ENCODE peak calls at places on chromosomes 3 and 15, in four cellular contexts. T is MM.1S, K is aorta, B is adrenal gland. N is an unnamed sample.

GRCh38 chr3:193140381-193140780 is 100.6 kb upstream of the PLAAT1 start:
- DNase-seq in T (no peak), K (no peak), B (no peak), N (peak; percentile 37)

GRCh38 chr3:62607287-62608029 is 234.1 kb upstream of the FEZF2 start:
- DNase-seq in T (no peak), K (peak; percentile 58), B (no peak), N (peak; percentile 81)

GRCh38 chr15:64503640-64504039 is 43.3 kb downstream of the ZNF609 start:
- DNase-seq in K (no peak), B (no peak), T (no peak), N (no peak)

GRCh38 chr3:106262976-106263375 is 394.2 kb upstream of the CBLB start:
- DNase-seq in B (no peak), K (no peak), T (no peak), N (no peak)

GRCh38 chr3:27615555-27615954 is 106.6 kb downstream of the EOMES start:
- DNase-seq in T (no peak), B (no peak), K (no peak), N (no peak)

GRCh38 chr3:48707157-48707556 is 9.9 kb downstream of the IP6K2 start:
- DNase-seq in T (no peak), B (no peak), K (no peak), N (no peak)

GRCh38 chr15:98841419-98841970 is 166.1 kb downstream of the PGPEP1L start:
- DNase-seq in B (no peak), T (no peak), K (no peak), N (no peak)

GRCh38 chr15:90060797-90061196 is 41.5 kb downstream of the IDH2 start:
- DNase-seq in T (no peak), B (no peak), K (no peak), N (no peak)

GRCh38 chr3:183158552-183159006 is 4.0 kb downstream of the LAMP3 start:
- DNase-seq in K (no peak), T (peak; percentile 36), B (no peak), N (no peak)

GRCh38 chr15:70293606-70294470 is 196.1 kb upstream of the TLE3 start:
- DNase-seq in K (no peak), T (no peak), B (no peak), N (no peak)

GRCh38 chr15:72566973-72567372 is 87.5 kb upstream of the GOLGA6B start:
- DNase-seq in B (peak; percentile 21), K (no peak), T (no peak), N (no peak)

GRCh38 chr3:172904817-172905479 is 154.4 kb downstream of the ECT2 start:
- DNase-seq in T (no peak), B (no peak), K (no peak), N (no peak)

GRCh38 chr3:16993227-16993626 is 108.5 kb downstream of the PLCL2 start:
- DNase-seq in B (no peak), K (no peak), T (no peak), N (no peak)

GRCh38 chr3:151837057-151837456 is 23.1 kb downstream of the AADAC start:
- DNase-seq in B (no peak), T (no peak), K (no peak), N (peak; percentile 18)

GRCh38 chr3:12891985-12892839 is 50.8 kb upstream of the RPL32 start:
- DNase-seq in B (no peak), T (peak; percentile 39), K (no peak), N (peak; percentile 42)

DNA sequence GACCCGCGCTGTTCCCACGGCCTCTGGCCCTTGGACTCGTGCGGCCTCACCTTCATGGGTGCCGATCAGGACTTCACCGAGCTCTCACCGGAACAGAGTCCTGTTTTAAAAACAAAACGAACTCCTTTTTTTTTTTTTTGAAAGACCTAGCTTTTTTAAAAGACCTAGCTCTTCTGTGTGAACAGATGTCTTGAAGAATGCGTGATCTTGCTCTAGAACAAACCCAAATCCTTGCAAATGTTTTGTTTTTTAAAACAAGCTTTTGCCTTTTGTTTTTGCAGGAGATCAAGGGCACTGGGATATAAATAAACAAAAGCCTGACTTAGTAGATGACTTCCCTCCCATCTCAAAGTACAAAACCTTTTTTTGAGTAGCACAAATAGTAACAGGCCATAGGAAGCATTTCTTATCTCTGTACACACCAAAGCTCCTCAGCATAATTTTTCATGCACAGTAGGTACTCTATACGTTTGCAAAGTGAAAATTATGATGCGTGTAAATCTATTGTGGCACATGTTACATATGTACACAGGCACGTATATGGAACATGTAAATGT is 1.1 kb upstream of the MSL2 start:
- DNase-seq in T (peak; percentile 32), B (no peak), K (no peak), N (no peak)
- H3K9me3 ChIP-seq in T (no peaks in the 10 kb centered on the region), B (no peaks in the 10 kb centered on the region), K (no peaks in the 10 kb centered on the region), N (no peaks in the 10 kb centered on the region)

GRCh38 chr15:96350321-96350720 is 19.8 kb downstream of the NR2F2 start:
- DNase-seq in T (no peak), B (no peak), K (no peak), N (no peak)
- H3K27ac ChIP-seq in T (no peak overlapping the region), B (no peak overlapping the region), K (no peak overlapping the region), N (no peak overlapping the region)

DNA sequence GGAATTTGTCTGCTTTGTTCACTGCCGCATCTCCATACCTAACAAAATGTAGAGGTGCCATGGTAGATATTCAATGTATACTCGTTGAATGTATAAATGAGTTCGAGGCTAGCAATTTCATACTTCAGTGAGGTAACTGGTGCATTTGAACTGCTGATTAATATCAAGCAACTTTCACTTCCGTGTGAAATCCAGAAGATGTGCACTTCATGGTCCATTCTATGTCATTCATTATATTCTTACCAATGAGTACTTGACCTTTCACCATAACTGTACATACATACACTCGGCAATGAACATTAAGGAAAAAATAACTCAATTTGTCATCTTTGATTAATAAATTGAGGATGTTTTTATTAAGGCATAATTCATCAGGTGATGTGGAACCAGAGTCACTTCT is 598.5 kb downstream of the ZNF385D start:
- DNase-seq in K (no peak), B (no peak), T (no peak), N (no peak)
- H3K9me3 ChIP-seq in K (no peaks in the 10 kb centered on the region), B (no peaks in the 10 kb centered on the region), T (no peaks in the 10 kb centered on the region), N (no peaks in the 10 kb centered on the region)

GRCh38 chr15:40336129-40337122 is 4.3 kb downstream of the CCDC9B start:
- DNase-seq in B (no peak), T (peak; percentile 36), K (peak; percentile 53), N (peak; percentile 67)

GRCh38 chr15:40338921-40339620 is 1.7 kb downstream of the CCDC9B start:
- DNase-seq in T (no peak), B (no peak), K (peak; percentile 82), N (peak; percentile 92)

GRCh38 chr15:40339621-40339945 is 1.2 kb downstream of the CCDC9B start:
- DNase-seq in K (no peak), B (no peak), T (no peak), N (peak; percentile 53)

GRCh38 chr15:40337597-40337996 is 3.1 kb downstream of the CCDC9B start:
- DNase-seq in K (peak; percentile 77), B (no peak), T (no peak), N (no peak)

DNA sequence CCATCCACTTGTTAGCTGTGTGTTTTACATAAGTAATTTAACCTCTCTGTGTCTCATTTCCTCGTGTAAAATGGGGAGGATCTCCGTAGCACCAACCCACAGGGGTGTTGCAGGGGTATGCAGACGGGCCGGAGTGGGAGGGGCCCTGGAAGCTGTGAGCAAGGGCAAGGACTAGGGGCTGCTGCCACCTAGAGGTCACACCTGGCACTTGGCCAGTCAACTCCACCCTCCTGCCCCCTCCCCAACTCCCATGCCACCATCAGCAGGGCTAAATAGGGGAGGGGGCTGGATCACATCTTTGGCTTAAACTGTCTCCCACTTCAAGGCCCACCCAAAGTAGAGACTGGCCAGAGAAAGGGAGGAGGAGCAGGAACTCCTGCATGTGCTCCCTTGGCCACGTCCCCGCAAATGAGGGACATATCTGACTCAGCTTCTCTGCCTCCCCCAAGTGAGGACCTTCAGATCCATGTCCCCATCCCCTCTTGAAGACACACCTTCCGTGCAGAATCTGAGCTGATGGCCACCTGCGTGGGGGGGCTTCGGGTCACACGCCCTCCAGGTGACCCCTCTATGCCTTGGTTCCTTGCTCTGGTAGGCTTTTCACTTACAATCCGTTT is 2.6 kb downstream of the CCDC9B start:
- DNase-seq in K (peak; percentile 90), T (peak; percentile 58), B (no peak), N (peak; percentile 87)
- H3K27ac ChIP-seq in K (peak overlapping the region; percentile 96), T (no peak overlapping the region), B (no peak overlapping the region), N (peak overlapping the region; percentile 91)

DNA sequence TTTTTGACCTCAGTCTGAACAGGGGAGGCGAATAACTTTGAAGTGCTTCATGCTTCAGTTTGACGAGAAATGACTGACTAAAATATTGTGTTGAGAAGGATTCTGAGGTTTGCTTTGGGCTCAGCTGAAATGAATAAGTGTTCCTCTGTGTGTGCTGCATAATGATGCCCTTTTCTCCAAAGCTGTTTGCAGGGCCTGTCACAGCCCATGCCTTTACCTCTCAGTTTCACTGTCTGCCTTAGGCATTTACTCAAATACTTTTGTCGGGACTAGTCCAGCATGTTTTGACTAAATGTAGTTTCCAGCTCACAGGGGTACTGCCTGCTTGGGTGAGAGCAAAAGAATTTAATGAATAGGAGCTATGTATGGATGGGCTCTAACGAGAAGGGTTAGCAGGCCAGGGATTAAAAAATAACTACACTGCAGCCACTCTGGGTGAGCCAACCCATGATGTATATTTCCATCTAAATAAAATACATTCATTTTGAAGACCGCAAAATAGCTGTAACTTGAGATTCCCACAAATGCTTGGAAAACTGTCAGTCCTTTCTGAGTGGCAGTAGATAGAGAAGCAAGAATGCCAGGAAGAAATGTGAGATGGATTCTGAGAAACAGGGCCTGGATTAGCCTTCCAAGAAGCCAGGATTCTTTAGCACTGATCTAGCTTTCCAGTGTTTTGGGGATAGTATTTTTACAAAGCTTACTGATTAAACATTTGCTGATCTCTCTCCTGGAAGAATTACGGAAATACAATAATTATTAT is 549.2 kb upstream of the TBL1XR1 start:
- DNase-seq in K (no peak), B (no peak), T (no peak), N (peak; percentile 18)
- H3K9me3 ChIP-seq in K (no peaks in the 10 kb centered on the region), B (no peaks in the 10 kb centered on the region), T (no peaks in the 10 kb centered on the region), N (no peaks in the 10 kb centered on the region)

DNA sequence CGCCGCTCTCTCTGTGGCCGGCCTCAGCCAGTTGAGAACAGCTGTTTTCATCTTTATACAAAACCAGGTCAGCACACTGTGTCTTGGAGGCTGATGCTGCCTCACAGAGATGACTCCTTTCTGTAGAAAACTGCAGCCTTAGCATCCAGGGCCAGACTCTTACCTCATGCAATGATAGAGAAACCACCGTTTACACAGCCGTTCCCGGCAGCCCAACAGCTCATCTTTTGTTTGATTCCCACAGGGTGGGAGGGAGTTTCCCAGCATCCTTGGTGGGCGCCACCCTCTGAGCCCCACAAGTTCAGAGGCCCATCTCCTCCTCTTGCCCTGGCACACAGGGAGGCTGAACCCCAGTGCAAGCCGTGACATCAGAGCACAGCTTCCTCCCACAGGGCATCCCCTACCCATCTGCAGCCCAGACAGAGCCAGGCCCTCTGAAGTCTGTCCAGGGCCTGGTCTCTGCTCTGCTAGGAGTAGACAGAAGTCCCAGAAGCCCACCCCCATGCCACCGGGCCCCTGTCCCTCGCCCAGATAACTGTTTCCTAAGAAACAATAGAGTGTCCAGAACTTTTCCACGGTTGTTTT is 105.0 kb downstream of the LRRK1 start:
- DNase-seq in B (no peak), T (no peak), K (peak; percentile 48), N (peak; percentile 25)
- H3K27ac ChIP-seq in B (peak overlapping the region; percentile 30), T (no peak overlapping the region), K (no peak overlapping the region), N (no peak overlapping the region)

DNA sequence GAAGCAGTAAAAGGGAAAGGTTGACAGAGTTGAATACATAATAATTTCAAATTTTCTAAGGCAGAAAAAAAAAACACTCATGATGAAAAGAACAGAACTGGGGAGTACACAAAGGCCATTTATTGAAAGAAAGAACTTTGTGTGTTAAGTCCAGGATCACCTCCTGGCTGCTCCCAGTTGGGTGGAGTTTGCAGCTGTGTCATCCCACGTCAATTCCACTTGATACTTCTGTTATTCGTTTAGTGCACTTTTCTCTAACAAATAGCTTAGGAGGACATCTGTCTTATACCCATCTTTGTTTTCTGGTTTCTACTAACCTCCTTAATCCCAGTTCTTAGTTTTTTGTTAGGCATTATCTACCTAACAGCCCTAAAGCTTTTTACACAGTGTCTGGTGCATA is 44.7 kb downstream of the SGO1 start:
- DNase-seq in K (no peak), T (no peak), B (no peak), N (no peak)
- H3K9me3 ChIP-seq in K (no peaks in the 10 kb centered on the region), T (no peaks in the 10 kb centered on the region), B (no peaks in the 10 kb centered on the region), N (no peaks in the 10 kb centered on the region)

GRCh38 chr3:171354706-171355582 is 105.3 kb downstream of the TNIK start:
- DNase-seq in B (peak; percentile 56), T (no peak), K (no peak), N (no peak)
- H3K27ac ChIP-seq in B (no peak overlapping the region), T (no peak overlapping the region), K (no peak overlapping the region), N (no peak overlapping the region)

N was measured in SJCRH30.